ENCODE peak calls at places on chromosomes 16 and 17, in eight cellular contexts. One of them, this sample, is unnamed.

GRCh38 chr17:20142268-20142667 is 133.1 kb downstream of the SPECC1 start:
- DNase-seq in fibroblast of lung: no peak
- DNase-seq in Caco-2: no peak
- DNase-seq in neural progenitor cell: no peak
- DNase-seq in heart right ventricle: no peak
- DNase-seq in mammary epithelial cell: no peak
- DNase-seq in H7: no peak
- DNase-seq in endothelial cell of umbilical vein: no peak
- DNase-seq in this sample: no peak

GRCh38 chr17:61405686-61406542 is 6.3 kb downstream of the TBX2 start:
- DNase-seq in fibroblast of lung: peak; percentile 52
- DNase-seq in Caco-2: no peak
- DNase-seq in neural progenitor cell: no peak
- DNase-seq in heart right ventricle: no peak
- DNase-seq in mammary epithelial cell: no peak
- DNase-seq in H7: peak; percentile 70
- DNase-seq in endothelial cell of umbilical vein: no peak
- DNase-seq in this sample: peak; percentile 11

GRCh38 chr17:72943826-72944689 is 148.4 kb downstream of the SLC39A11 start:
- DNase-seq in fibroblast of lung: no peak
- DNase-seq in Caco-2: no peak
- DNase-seq in neural progenitor cell: no peak
- DNase-seq in heart right ventricle: no peak
- DNase-seq in mammary epithelial cell: no peak
- DNase-seq in H7: no peak
- DNase-seq in endothelial cell of umbilical vein: no peak
- DNase-seq in this sample: no peak

GRCh38 chr16:81568749-81569087 is 124.1 kb downstream of the CMIP start:
- DNase-seq in fibroblast of lung: no peak
- DNase-seq in Caco-2: no peak
- DNase-seq in neural progenitor cell: no peak
- DNase-seq in heart right ventricle: no peak
- DNase-seq in mammary epithelial cell: no peak
- DNase-seq in H7: no peak
- DNase-seq in endothelial cell of umbilical vein: no peak
- DNase-seq in this sample: no peak

GRCh38 chr17:7613769-7614421 is 802 bp downstream of the FXR2 start:
- DNase-seq in fibroblast of lung: peak; percentile 31
- DNase-seq in Caco-2: no peak
- DNase-seq in neural progenitor cell: no peak
- DNase-seq in heart right ventricle: no peak
- DNase-seq in mammary epithelial cell: peak; percentile 37
- DNase-seq in H7: no peak
- DNase-seq in endothelial cell of umbilical vein: peak; percentile 21
- DNase-seq in this sample: no peak

GRCh38 chr16:1863681-1864460 is 8.1 kb downstream of the MEIOB start:
- DNase-seq in fibroblast of lung: peak; percentile 68
- DNase-seq in Caco-2: no peak
- DNase-seq in neural progenitor cell: peak; percentile 38
- DNase-seq in heart right ventricle: no peak
- DNase-seq in mammary epithelial cell: no peak
- DNase-seq in H7: no peak
- DNase-seq in endothelial cell of umbilical vein: peak; percentile 51
- DNase-seq in this sample: no peak

GRCh38 chr16:78325532-78325931 is 226.1 kb downstream of the WWOX start:
- DNase-seq in fibroblast of lung: no peak
- DNase-seq in Caco-2: no peak
- DNase-seq in neural progenitor cell: peak; percentile 21
- DNase-seq in heart right ventricle: no peak
- DNase-seq in mammary epithelial cell: no peak
- DNase-seq in H7: no peak
- DNase-seq in endothelial cell of umbilical vein: peak; percentile 0
- DNase-seq in this sample: no peak

GRCh38 chr16:28504707-28505404 is 1.8 kb downstream of the IL27 start:
- DNase-seq in fibroblast of lung: no peak
- DNase-seq in Caco-2: peak; percentile 63
- DNase-seq in neural progenitor cell: no peak
- DNase-seq in heart right ventricle: no peak
- DNase-seq in mammary epithelial cell: no peak
- DNase-seq in H7: no peak
- DNase-seq in endothelial cell of umbilical vein: no peak
- DNase-seq in this sample: no peak

GRCh38 chr16:85331685-85332084 is 219.4 kb upstream of the CIBAR2 start:
- DNase-seq in fibroblast of lung: no peak
- DNase-seq in Caco-2: no peak
- DNase-seq in neural progenitor cell: no peak
- DNase-seq in heart right ventricle: no peak
- DNase-seq in mammary epithelial cell: no peak
- DNase-seq in H7: no peak
- DNase-seq in endothelial cell of umbilical vein: no peak
- DNase-seq in this sample: no peak

GRCh38 chr16:48014349-48015135 is 141.3 kb downstream of the ABCC12 start:
- DNase-seq in fibroblast of lung: no peak
- DNase-seq in Caco-2: no peak
- DNase-seq in neural progenitor cell: peak; percentile 52
- DNase-seq in heart right ventricle: no peak
- DNase-seq in mammary epithelial cell: peak; percentile 98
- DNase-seq in H7: peak; percentile 39
- DNase-seq in endothelial cell of umbilical vein: no peak
- DNase-seq in this sample: no peak

GRCh38 chr16:35364263-35364662 is 1904.9 kb downstream of the TP53TG3F start:
- DNase-seq in fibroblast of lung: no peak
- DNase-seq in Caco-2: no peak
- DNase-seq in neural progenitor cell: no peak
- DNase-seq in heart right ventricle: no peak
- DNase-seq in mammary epithelial cell: no peak
- DNase-seq in H7: no peak
- DNase-seq in endothelial cell of umbilical vein: no peak
- DNase-seq in this sample: no peak

GRCh38 chr16:69741519-69741918 is 13.2 kb downstream of the NOB1 start:
- DNase-seq in fibroblast of lung: peak; percentile 48
- DNase-seq in Caco-2: no peak
- DNase-seq in neural progenitor cell: no peak
- DNase-seq in heart right ventricle: no peak
- DNase-seq in mammary epithelial cell: peak; percentile 16
- DNase-seq in H7: no peak
- DNase-seq in endothelial cell of umbilical vein: no peak
- DNase-seq in this sample: no peak

DNA sequence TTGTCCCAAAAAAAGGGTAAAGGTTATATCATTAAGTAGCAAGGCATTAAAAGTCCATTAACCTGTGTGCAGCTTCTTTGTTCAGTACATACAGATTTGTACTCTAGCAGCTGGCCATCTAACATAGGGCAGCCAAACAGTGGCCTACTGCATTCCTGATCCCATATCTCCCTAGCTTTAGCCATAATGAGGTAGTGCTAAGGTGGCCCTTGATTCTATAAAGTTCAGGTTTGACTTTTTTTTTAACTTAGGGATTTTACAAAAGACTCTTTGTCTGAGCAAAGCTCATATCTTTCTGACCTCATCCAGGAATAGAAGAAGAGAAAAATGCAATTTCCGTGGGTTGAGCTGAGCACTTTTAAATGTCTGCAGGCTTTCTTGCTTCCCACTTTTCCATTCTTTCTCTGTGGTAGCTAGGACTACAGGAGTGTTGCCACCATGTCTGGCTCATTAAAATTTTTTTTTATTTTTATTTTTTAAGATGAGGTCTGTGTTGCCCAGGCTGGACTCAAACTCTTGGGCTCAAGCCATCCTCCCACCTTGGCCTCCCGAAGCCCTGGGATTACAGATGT is 19.5 kb upstream of the CDC6 start:
- DNase-seq in fibroblast of lung: no peak
- DNase-seq in Caco-2: no peak
- DNase-seq in neural progenitor cell: no peak
- DNase-seq in heart right ventricle: no peak
- DNase-seq in mammary epithelial cell: peak; percentile 15
- DNase-seq in H7: no peak
- DNase-seq in endothelial cell of umbilical vein: no peak
- DNase-seq in this sample: no peak
- H3K36me3 ChIP-seq in fibroblast of lung: peaks cover 8% of the 10 kb centered on the region
- H3K36me3 ChIP-seq in Caco-2: no peaks in the 10 kb centered on the region
- H3K36me3 ChIP-seq in neural progenitor cell: peaks cover 3% of the 10 kb centered on the region
- H3K36me3 ChIP-seq in heart right ventricle: peaks cover 99% of the 10 kb centered on the region
- H3K36me3 ChIP-seq in mammary epithelial cell: peaks cover 7% of the 10 kb centered on the region
- H3K36me3 ChIP-seq in H7: peaks cover 3% of the 10 kb centered on the region
- H3K36me3 ChIP-seq in endothelial cell of umbilical vein: peaks cover 25% of the 10 kb centered on the region
- H3K36me3 ChIP-seq in this sample: peaks cover 79% of the 10 kb centered on the region

GRCh38 chr17:44466339-44466738 is 36.9 kb downstream of the GPATCH8 start:
- DNase-seq in fibroblast of lung: no peak
- DNase-seq in Caco-2: no peak
- DNase-seq in neural progenitor cell: no peak
- DNase-seq in heart right ventricle: no peak
- DNase-seq in mammary epithelial cell: no peak
- DNase-seq in H7: no peak
- DNase-seq in endothelial cell of umbilical vein: no peak
- DNase-seq in this sample: no peak
- H3K36me3 ChIP-seq in fibroblast of lung: peaks cover 2% of the 10 kb centered on the region
- H3K36me3 ChIP-seq in Caco-2: no peaks in the 10 kb centered on the region
- H3K36me3 ChIP-seq in neural progenitor cell: peaks cover 7% of the 10 kb centered on the region
- H3K36me3 ChIP-seq in heart right ventricle: peaks cover 44% of the 10 kb centered on the region
- H3K36me3 ChIP-seq in mammary epithelial cell: peaks cover 2% of the 10 kb centered on the region
- H3K36me3 ChIP-seq in H7: no peaks in the 10 kb centered on the region
- H3K36me3 ChIP-seq in endothelial cell of umbilical vein: no peaks in the 10 kb centered on the region
- H3K36me3 ChIP-seq in this sample: no peaks in the 10 kb centered on the region

GRCh38 chr17:28861393-28862203 is 6.8 kb downstream of the ERAL1 start:
- DNase-seq in fibroblast of lung: no peak
- DNase-seq in Caco-2: peak; percentile 26
- DNase-seq in neural progenitor cell: no peak
- DNase-seq in heart right ventricle: no peak
- DNase-seq in mammary epithelial cell: no peak
- DNase-seq in H7: peak; percentile 56
- DNase-seq in endothelial cell of umbilical vein: no peak
- DNase-seq in this sample: no peak

GRCh38 chr17:28860363-28860808 is 5.6 kb downstream of the ERAL1 start:
- DNase-seq in fibroblast of lung: no peak
- DNase-seq in Caco-2: no peak
- DNase-seq in neural progenitor cell: no peak
- DNase-seq in heart right ventricle: no peak
- DNase-seq in mammary epithelial cell: no peak
- DNase-seq in H7: no peak
- DNase-seq in endothelial cell of umbilical vein: no peak
- DNase-seq in this sample: no peak

GRCh38 chr17:28854457-28855382 is at the start of gene ERAL1:
- DNase-seq in fibroblast of lung: peak; percentile 86
- DNase-seq in Caco-2: peak; percentile 88
- DNase-seq in neural progenitor cell: peak; percentile 94
- DNase-seq in heart right ventricle: peak; percentile 76
- DNase-seq in mammary epithelial cell: peak; percentile 85
- DNase-seq in H7: peak; percentile 93
- DNase-seq in endothelial cell of umbilical vein: peak; percentile 92
- DNase-seq in this sample: peak; percentile 79

GRCh38 chr17:28862497-28862896 is 7.7 kb downstream of the ERAL1 start:
- DNase-seq in fibroblast of lung: no peak
- DNase-seq in Caco-2: no peak
- DNase-seq in neural progenitor cell: no peak
- DNase-seq in heart right ventricle: no peak
- DNase-seq in mammary epithelial cell: no peak
- DNase-seq in H7: no peak
- DNase-seq in endothelial cell of umbilical vein: no peak
- DNase-seq in this sample: no peak

DNA sequence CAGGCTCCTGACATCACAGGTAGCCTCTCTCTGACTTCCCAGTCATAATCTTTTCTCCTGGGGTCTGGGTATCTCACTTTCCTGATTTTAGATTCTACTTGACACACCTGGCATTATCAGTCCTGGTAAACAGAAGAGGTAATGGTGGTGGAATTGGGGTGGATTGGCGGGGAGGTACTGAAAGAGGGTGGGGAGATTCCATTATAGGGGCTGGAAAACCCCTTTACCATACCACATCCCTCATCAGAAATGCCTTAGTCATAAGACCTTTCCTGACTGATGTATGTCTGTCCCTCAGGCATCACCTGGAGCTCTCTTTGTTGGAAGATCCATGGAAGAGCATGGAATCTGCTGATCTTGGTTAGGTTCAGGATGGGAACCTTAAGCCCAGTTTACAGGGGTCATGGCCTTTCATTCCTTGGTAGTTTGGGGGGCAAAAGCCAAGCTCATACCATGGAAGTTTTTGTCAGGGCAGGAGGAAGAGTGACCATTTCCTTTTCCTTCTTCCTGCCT is 3.1 kb downstream of the ERAL1 start:
- DNase-seq in fibroblast of lung: no peak
- DNase-seq in Caco-2: no peak
- DNase-seq in neural progenitor cell: no peak
- DNase-seq in heart right ventricle: no peak
- DNase-seq in mammary epithelial cell: no peak
- DNase-seq in H7: no peak
- DNase-seq in endothelial cell of umbilical vein: no peak
- DNase-seq in this sample: no peak
- H3K36me3 ChIP-seq in fibroblast of lung: peaks cover 9% of the 10 kb centered on the region
- H3K36me3 ChIP-seq in Caco-2: peaks cover 6% of the 10 kb centered on the region
- H3K36me3 ChIP-seq in neural progenitor cell: no peaks in the 10 kb centered on the region
- H3K36me3 ChIP-seq in heart right ventricle: peaks cover 54% of the 10 kb centered on the region
- H3K36me3 ChIP-seq in mammary epithelial cell: peaks cover 2% of the 10 kb centered on the region
- H3K36me3 ChIP-seq in H7: peaks cover 18% of the 10 kb centered on the region
- H3K36me3 ChIP-seq in endothelial cell of umbilical vein: peaks cover 21% of the 10 kb centered on the region
- H3K36me3 ChIP-seq in this sample: no peaks in the 10 kb centered on the region

GRCh38 chr17:75349589-75349988 is 55.9 kb downstream of the GRB2 start:
- DNase-seq in fibroblast of lung: no peak
- DNase-seq in Caco-2: no peak
- DNase-seq in neural progenitor cell: no peak
- DNase-seq in heart right ventricle: no peak
- DNase-seq in mammary epithelial cell: no peak
- DNase-seq in H7: no peak
- DNase-seq in endothelial cell of umbilical vein: no peak
- DNase-seq in this sample: no peak

GRCh38 chr17:75348386-75349012 is 57.0 kb downstream of the GRB2 start:
- DNase-seq in fibroblast of lung: no peak
- DNase-seq in Caco-2: no peak
- DNase-seq in neural progenitor cell: no peak
- DNase-seq in heart right ventricle: no peak
- DNase-seq in mammary epithelial cell: no peak
- DNase-seq in H7: no peak
- DNase-seq in endothelial cell of umbilical vein: no peak
- DNase-seq in this sample: no peak

GRCh38 chr17:75344664-75345063 is 55.4 kb upstream of the SLC25A19 start:
- DNase-seq in fibroblast of lung: no peak
- DNase-seq in Caco-2: no peak
- DNase-seq in neural progenitor cell: peak; percentile 15
- DNase-seq in heart right ventricle: no peak
- DNase-seq in mammary epithelial cell: no peak
- DNase-seq in H7: peak; percentile 70
- DNase-seq in endothelial cell of umbilical vein: no peak
- DNase-seq in this sample: no peak

GRCh38 chr17:75345514-75346167 is 56.4 kb upstream of the SLC25A19 start:
- DNase-seq in fibroblast of lung: no peak
- DNase-seq in Caco-2: no peak
- DNase-seq in neural progenitor cell: peak; percentile 26
- DNase-seq in heart right ventricle: no peak
- DNase-seq in mammary epithelial cell: no peak
- DNase-seq in H7: peak; percentile 59
- DNase-seq in endothelial cell of umbilical vein: no peak
- DNase-seq in this sample: no peak

DNA sequence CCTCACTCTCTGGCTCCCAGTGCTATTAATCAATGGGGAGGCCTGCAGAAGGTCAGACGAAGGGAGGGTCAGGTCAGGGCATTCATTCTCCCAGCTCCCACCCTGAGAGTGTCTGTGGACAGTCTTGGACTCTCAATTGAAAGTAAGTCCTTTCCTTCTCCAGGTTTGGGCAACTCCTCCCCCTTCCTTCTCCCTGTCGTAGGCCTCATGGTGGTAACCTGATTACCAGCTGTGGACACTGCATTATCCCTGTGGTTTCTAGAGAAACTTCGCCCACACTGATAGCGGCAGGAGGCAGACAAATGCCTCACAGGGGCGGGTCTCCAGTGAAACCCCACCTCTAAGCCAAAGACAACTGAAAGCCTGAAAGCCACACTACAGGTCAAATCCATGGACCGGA is 57.7 kb upstream of the SLC25A19 start:
- DNase-seq in fibroblast of lung: peak; percentile 28
- DNase-seq in Caco-2: peak; percentile 20
- DNase-seq in neural progenitor cell: peak; percentile 58
- DNase-seq in heart right ventricle: no peak
- DNase-seq in mammary epithelial cell: peak; percentile 68
- DNase-seq in H7: peak; percentile 52
- DNase-seq in endothelial cell of umbilical vein: no peak
- DNase-seq in this sample: no peak
- H3K36me3 ChIP-seq in fibroblast of lung: no peaks in the 10 kb centered on the region
- H3K36me3 ChIP-seq in Caco-2: no peaks in the 10 kb centered on the region
- H3K36me3 ChIP-seq in neural progenitor cell: no peaks in the 10 kb centered on the region
- H3K36me3 ChIP-seq in heart right ventricle: no peaks in the 10 kb centered on the region
- H3K36me3 ChIP-seq in mammary epithelial cell: no peaks in the 10 kb centered on the region
- H3K36me3 ChIP-seq in H7: no peaks in the 10 kb centered on the region
- H3K36me3 ChIP-seq in endothelial cell of umbilical vein: no peaks in the 10 kb centered on the region
- H3K36me3 ChIP-seq in this sample: no peaks in the 10 kb centered on the region

This sample was measured in tibial nerve.